ENCODE peak calls at places on chromosomes 11 and 22, in ten cellular contexts. H is midbrain; R is AG08396; P is mesendoderm; F is AG04449; B is LoVo; O is kidney glomerular epithelial cell; Y is colonic mucosa; S is stimulated activated CD4-positive, alpha-beta T cell treated with anti-CD3 and anti-CD28 coated beads, Interleukin-2, amount 100 ng/mL, for 48 hours; Z is NCI-H1092 treated with DMSO at 0.1 percent for 48 hours. G is an unnamed sample.
A peak's percentile ranks its signal among the peaks of the same experiment; 100 is the strongest.

GRCh38 chr11:63945482-63946163 is 6.8 kb downstream of the NAA40 start:
- DNase-seq in S (peak; percentile 35), R (peak; percentile 85), F (peak; percentile 24), P (peak; percentile 82), Z (peak; percentile 74), O (peak; percentile 58), H (peak; percentile 84), Y (peak; percentile 77), B (peak; percentile 51), G (peak; percentile 89)

GRCh38 chr11:84817998-84818397 is 809.1 kb downstream of the DLG2 start:
- DNase-seq in Z (no peak), H (no peak), P (no peak), R (no peak), F (no peak), S (no peak), O (no peak), Y (no peak), B (no peak), G (no peak)

GRCh38 chr11:72787262-72788104 is 6.4 kb downstream of the STARD10 start:
- DNase-seq in F (no peak), P (peak; percentile 96), S (no peak), O (no peak), R (no peak), H (no peak), Y (peak; percentile 89), Z (peak; percentile 36), B (no peak), G (no peak)

GRCh38 chr22:17891427-17892167 is 117.3 kb upstream of the BID start:
- DNase-seq in H (peak; percentile 45), B (no peak), Z (peak; percentile 36), S (no peak), F (no peak), R (no peak), O (no peak), Y (peak; percentile 86), P (peak; percentile 34), G (no peak)

GRCh38 chr22:24455751-24456426 is 28.5 kb downstream of the ADORA2A start:
- DNase-seq in Z (no peak), Y (no peak), O (no peak), S (no peak), B (no peak), F (no peak), P (no peak), H (no peak), R (no peak), G (no peak)

GRCh38 chr11:68010058-68011041 is at the start of gene ALDH3B1:
- DNase-seq in O (peak; percentile 74), S (no peak), F (no peak), H (peak; percentile 82), P (peak; percentile 71), B (peak; percentile 88), Y (peak; percentile 94), R (peak; percentile 88), Z (no peak), G (peak; percentile 80)

GRCh38 chr22:17563936-17564391 is 666 bp downstream of the SLC25A18 start:
- DNase-seq in O (no peak), F (no peak), Z (no peak), S (no peak), Y (no peak), P (no peak), R (peak; percentile 47), H (peak; percentile 69), B (no peak), G (peak; percentile 88)

GRCh38 chr22:50568626-50569025 is 5.9 kb upstream of the SYCE3 start:
- DNase-seq in F (no peak), Z (no peak), P (no peak), Y (no peak), S (no peak), O (no peak), R (no peak), B (no peak), H (no peak), G (no peak)

GRCh38 chr11:106553304-106553703 is 465.0 kb downstream of the GUCY1A2 start:
- DNase-seq in R (no peak), P (no peak), O (no peak), F (no peak), Y (no peak), B (no peak), Z (no peak), S (no peak), H (no peak), G (no peak)

GRCh38 chr11:2808850-2809847 is 76.4 kb downstream of the CDKN1C start:
- DNase-seq in P (no peak), R (no peak), S (no peak), H (no peak), O (no peak), Z (no peak), B (no peak), Y (no peak), F (no peak), G (no peak)

GRCh38 chr11:13970986-13971385 is 8.5 kb downstream of the SPON1 start:
- DNase-seq in F (no peak), Y (peak; percentile 81), H (peak; percentile 8), Z (peak; percentile 50), S (no peak), B (peak; percentile 47), P (peak; percentile 50), R (no peak), O (peak; percentile 10), G (no peak)

GRCh38 chr11:13644997-13645667 is 23.3 kb upstream of the FAR1 start:
- DNase-seq in F (no peak), R (no peak), O (peak; percentile 89), B (peak; percentile 13), S (no peak), Y (no peak), Z (no peak), P (no peak), H (no peak), G (no peak)

GRCh38 chr22:48824673-48825651 is 1002.7 kb downstream of the BRD1 start:
- DNase-seq in O (no peak), R (no peak), B (no peak), S (no peak), Z (peak; percentile 33), F (no peak), Y (no peak), P (no peak), H (no peak), G (no peak)

GRCh38 chr11:134277176-134278001 is 1.2 kb downstream of the GLB1L3 start:
- DNase-seq in B (no peak), F (no peak), O (no peak), R (no peak), S (no peak), P (peak; percentile 75), H (no peak), Z (no peak), Y (no peak), G (no peak)

GRCh38 chr11:75560644-75561043 is 1.4 kb upstream of the SERPINH1 start:
- DNase-seq in B (no peak), F (no peak), O (no peak), S (no peak), Y (no peak), Z (no peak), P (no peak), R (no peak), H (no peak), G (no peak)

GRCh38 chr11:71408826-71409225 is 39.4 kb downstream of the DHCR7 start:
- DNase-seq in R (no peak), H (no peak), P (no peak), S (no peak), B (no peak), Y (no peak), F (no peak), Z (no peak), O (no peak), G (no peak)

G was measured in pons.